ENCODE peak calls at places on chromosomes 1 and 21, in eight cellular contexts. D, A, Z, P, V, I, Y and H are unnamed samples.

GRCh38 chr1:47696911-47697441 is 259.1 kb downstream of the FOXD2 start:
- DNase-seq in D (no peak), A (no peak), Z (no peak), P (no peak), V (no peak), I (peak), Y (no peak), H (no peak)

GRCh38 chr1:154186177-154186576 is 5.7 kb downstream of the TPM3 start:
- DNase-seq in D (no peak), A (no peak), Z (peak), P (peak), V (no peak), I (peak), Y (peak), H (peak)

GRCh38 chr1:15696956-15697521 is 12.9 kb downstream of the PLEKHM2 start:
- DNase-seq in D (peak), A (no peak), Z (no peak), P (no peak), V (no peak), I (no peak), Y (no peak), H (no peak)

GRCh38 chr21:33025106-33025470 is 647 bp upstream of the OLIG2 start:
- DNase-seq in D (no peak), A (no peak), Z (no peak), P (no peak), V (no peak), I (no peak), Y (no peak), H (no peak)

GRCh38 chr1:77370588-77371306 is 88.9 kb downstream of the AK5 start:
- DNase-seq in D (no peak), A (no peak), Z (no peak), P (no peak), V (no peak), I (no peak), Y (no peak), H (no peak)

GRCh38 chr1:117555806-117556205 is 50.0 kb upstream of the TENT5C start:
- DNase-seq in D (no peak), A (no peak), Z (no peak), P (no peak), V (no peak), I (no peak), Y (no peak), H (no peak)

GRCh38 chr1:242839101-242839500 is 314.6 kb upstream of the PLD5 start:
- DNase-seq in D (no peak), A (no peak), Z (no peak), P (no peak), V (no peak), I (no peak), Y (no peak), H (no peak)

GRCh38 chr1:230992100-230992774 is 13.3 kb downstream of the ARV1 start:
- DNase-seq in D (no peak), A (no peak), Z (peak), P (no peak), V (no peak), I (peak), Y (no peak), H (no peak)

GRCh38 chr1:228144213-228145049 is 4.4 kb downstream of the GUK1 start:
- DNase-seq in D (no peak), A (no peak), Z (no peak), P (no peak), V (no peak), I (no peak), Y (peak), H (no peak)

GRCh38 chr1:42738678-42739226 is 1.3 kb downstream of the CLDN19 start:
- DNase-seq in D (no peak), A (no peak), Z (no peak), P (no peak), V (no peak), I (no peak), Y (no peak), H (no peak)

GRCh38 chr1:21072721-21073120 is 104.0 kb downstream of the EIF4G3 start:
- DNase-seq in D (no peak), A (no peak), Z (no peak), P (peak), V (no peak), I (no peak), Y (no peak), H (no peak)

GRCh38 chr21:46154155-46154954 is 1.0 kb downstream of the FTCD start:
- DNase-seq in D (no peak), A (no peak), Z (peak), P (no peak), V (no peak), I (peak), Y (no peak), H (no peak)

GRCh38 chr1:219446288-219446687 is 166.6 kb downstream of the ZC3H11B start:
- DNase-seq in D (no peak), A (no peak), Z (no peak), P (no peak), V (no peak), I (no peak), Y (no peak), H (no peak)

GRCh38 chr21:44315691-44316208 is 15.9 kb downstream of the PFKL start:
- DNase-seq in D (no peak), A (no peak), Z (no peak), P (no peak), V (no peak), I (no peak), Y (no peak), H (no peak)

DNA sequence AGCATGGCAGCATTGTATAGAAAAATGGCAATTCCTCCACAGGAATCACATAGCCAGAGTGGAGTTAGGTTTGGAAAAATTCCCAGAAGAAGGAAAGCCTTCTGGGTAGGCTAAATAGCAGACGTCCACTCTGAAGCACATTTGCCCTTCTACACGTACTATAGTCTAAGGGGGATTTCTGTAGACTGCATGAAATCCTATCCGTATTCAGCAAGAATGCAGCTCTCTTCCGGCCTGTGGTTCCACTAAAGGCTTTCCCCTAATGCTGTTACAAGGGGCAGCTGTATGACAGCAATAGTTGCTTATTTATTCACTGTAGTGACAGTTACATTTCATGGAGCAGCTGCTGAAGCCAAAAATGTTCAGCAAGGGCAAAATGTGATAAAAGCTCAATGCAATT is 263.6 kb downstream of the RWDD3 start:
- DNase-seq in D (no peak), A (no peak), Z (no peak), P (no peak), V (no peak), I (no peak), Y (no peak), H (no peak)
- H3K27ac ChIP-seq in D (no peak), A (no peak), Z (no peak), P (no peak), V (no peak), I (no peak), Y (no peak), H (no peak)

GRCh38 chr1:44778705-44779576 is 3.6 kb downstream of the RPS8 start:
- DNase-seq in D (no peak), A (no peak), Z (no peak), P (no peak), V (no peak), I (no peak), Y (no peak), H (no peak)
- TF ChIP-seq POLR2A in D (no peak), A (no peak), Z (no peak), P (no peak), V (no peak), I (no peak), Y (peak), H (no peak)

DNA sequence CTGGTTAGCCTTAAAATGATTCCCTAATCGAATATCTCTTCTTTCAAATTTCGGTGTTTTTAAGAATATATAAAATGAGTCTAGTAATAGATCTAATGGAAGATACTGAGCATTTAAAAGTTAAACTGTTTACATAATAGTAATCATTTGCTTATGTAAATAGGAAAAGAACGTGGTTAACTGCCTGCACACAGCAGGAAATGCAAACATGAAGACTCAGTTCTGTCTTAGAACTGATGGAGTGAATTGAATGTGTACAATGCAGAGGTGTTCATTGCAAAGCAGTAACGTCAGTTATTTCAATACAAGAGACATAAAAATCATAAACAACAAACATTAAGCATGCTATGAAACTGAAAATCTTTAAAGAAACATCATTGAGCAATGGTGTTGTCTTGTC is 359.4 kb upstream of the ADAMTS5 start:
- DNase-seq in D (no peak), A (no peak), Z (no peak), P (no peak), V (no peak), I (no peak), Y (no peak), H (no peak)
- H3K27ac ChIP-seq in D (no peak), A (no peak), Z (no peak), P (no peak), V (no peak), I (no peak), Y (no peak), H (no peak)

GRCh38 chr1:10917513-10918454 is 94.7 kb upstream of the TARDBP start:
- DNase-seq in D (no peak), A (no peak), Z (no peak), P (no peak), V (no peak), I (no peak), Y (no peak), H (no peak)

GRCh38 chr1:10916311-10916710 is 96.1 kb upstream of the TARDBP start:
- DNase-seq in D (no peak), A (no peak), Z (no peak), P (no peak), V (no peak), I (no peak), Y (no peak), H (no peak)

GRCh38 chr1:10916991-10917390 is 95.5 kb upstream of the TARDBP start:
- DNase-seq in D (no peak), A (no peak), Z (no peak), P (no peak), V (no peak), I (no peak), Y (no peak), H (no peak)

GRCh38 chr1:10918531-10918930 is 93.9 kb upstream of the TARDBP start:
- DNase-seq in D (no peak), A (no peak), Z (no peak), P (no peak), V (no peak), I (no peak), Y (no peak), H (no peak)

GRCh38 chr1:10920063-10920626 is 92.3 kb upstream of the TARDBP start:
- DNase-seq in D (no peak), A (no peak), Z (no peak), P (no peak), V (no peak), I (no peak), Y (no peak), H (no peak)
- TF ChIP-seq POLR2A in D (no peak), A (no peak), Z (no peak), P (no peak), V (no peak), I (no peak), Y (no peak), H (no peak)

GRCh38 chr1:62234709-62235108 is 40.1 kb downstream of the L1TD1 start:
- DNase-seq in D (no peak), A (no peak), Z (no peak), P (no peak), V (no peak), I (no peak), Y (no peak), H (no peak)

GRCh38 chr1:62232885-62233284 is 38.2 kb downstream of the L1TD1 start:
- DNase-seq in D (no peak), A (no peak), Z (no peak), P (no peak), V (no peak), I (no peak), Y (no peak), H (no peak)

GRCh38 chr1:62235576-62235975 is 40.9 kb downstream of the L1TD1 start:
- DNase-seq in D (no peak), A (no peak), Z (no peak), P (no peak), V (no peak), I (no peak), Y (no peak), H (no peak)

GRCh38 chr1:62230724-62231123 is 36.1 kb downstream of the L1TD1 start:
- DNase-seq in D (no peak), A (no peak), Z (no peak), P (no peak), V (no peak), I (no peak), Y (no peak), H (peak)

DNA sequence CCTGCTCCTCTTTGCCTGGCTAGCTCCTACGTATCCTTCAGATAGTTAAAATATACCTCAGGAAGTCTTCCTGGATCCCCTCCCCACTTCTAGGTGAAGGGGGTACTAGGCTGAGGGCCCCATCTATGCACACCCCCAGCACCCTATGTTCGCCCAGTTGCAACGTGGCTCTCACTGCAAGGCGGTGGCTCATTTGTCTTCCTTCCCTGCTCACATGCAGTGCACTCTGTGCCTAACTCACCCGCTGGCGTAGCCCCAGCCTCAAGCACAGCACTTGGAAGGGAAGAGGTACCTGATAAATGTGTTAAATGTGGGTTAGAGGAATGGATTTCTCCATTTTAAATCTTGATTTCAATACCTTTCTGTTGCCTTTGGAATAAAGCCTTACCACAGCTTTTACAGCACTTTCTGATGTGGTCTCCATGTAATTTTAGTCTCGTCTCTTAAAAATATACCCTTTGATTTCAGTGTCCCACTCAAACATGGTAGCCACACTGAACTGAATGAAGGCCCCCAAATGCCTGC is 39.3 kb downstream of the L1TD1 start:
- DNase-seq in D (no peak), A (no peak), Z (no peak), P (no peak), V (no peak), I (no peak), Y (no peak), H (no peak)
- H3K27ac ChIP-seq in D (no peak), A (no peak), Z (no peak), P (no peak), V (no peak), I (no peak), Y (no peak), H (no peak)

GRCh38 chr21:31872452-31873274 is at the start of gene HUNK:
- DNase-seq in D (no peak), A (no peak), Z (peak), P (no peak), V (no peak), I (peak), Y (no peak), H (peak)
- TF ChIP-seq POLR2A in D (no peak), A (no peak), Z (peak), P (no peak), V (no peak), I (no peak), Y (no peak), H (no peak)